ENCODE peak calls at places on chromosomes 4 and X, in ten cellular contexts. One of them, this sample, is unnamed.

GRCh38 chrX:65601530-65602281 is 65.7 kb upstream of the MSN start:
- DNase-seq in fibroblast of pulmonary artery: peak; percentile 96
- DNase-seq in Calu3: peak; percentile 39
- DNase-seq in PC-9: no peak
- DNase-seq in tibial artery: peak; percentile 88
- DNase-seq in cardiac fibroblast: peak; percentile 94
- DNase-seq in A549: no peak
- DNase-seq in astrocyte of the spinal cord: peak; percentile 85
- DNase-seq in GM13977: no peak
- DNase-seq in HL-60: peak; percentile 55
- DNase-seq in this sample: peak; percentile 37

GRCh38 chrX:6448003-6448402 is 86.9 kb downstream of the VCX3A start:
- DNase-seq in fibroblast of pulmonary artery: no peak
- DNase-seq in PC-9: no peak
- DNase-seq in astrocyte of the spinal cord: peak; percentile 22
- DNase-seq in GM13977: no peak
- DNase-seq in cardiac fibroblast: no peak
- DNase-seq in A549: no peak
- DNase-seq in Calu3: no peak
- DNase-seq in tibial artery: no peak
- DNase-seq in HL-60: no peak
- DNase-seq in this sample: no peak

GRCh38 chr4:14920759-14921313 is 81.4 kb upstream of the CPEB2 start:
- DNase-seq in A549: no peak
- DNase-seq in PC-9: no peak
- DNase-seq in tibial artery: no peak
- DNase-seq in cardiac fibroblast: no peak
- DNase-seq in astrocyte of the spinal cord: no peak
- DNase-seq in Calu3: no peak
- DNase-seq in HL-60: no peak
- DNase-seq in GM13977: no peak
- DNase-seq in fibroblast of pulmonary artery: no peak
- DNase-seq in this sample: no peak

GRCh38 chr4:122819708-122820449 is 6.8 kb upstream of the FGF2 start:
- DNase-seq in PC-9: no peak
- DNase-seq in cardiac fibroblast: no peak
- DNase-seq in A549: no peak
- DNase-seq in fibroblast of pulmonary artery: peak; percentile 48
- DNase-seq in tibial artery: no peak
- DNase-seq in astrocyte of the spinal cord: no peak
- DNase-seq in HL-60: no peak
- DNase-seq in Calu3: no peak
- DNase-seq in GM13977: no peak
- DNase-seq in this sample: no peak

GRCh38 chr4:42306221-42307109 is 90.8 kb upstream of the SHISA3 start:
- DNase-seq in PC-9: no peak
- DNase-seq in astrocyte of the spinal cord: no peak
- DNase-seq in GM13977: no peak
- DNase-seq in tibial artery: peak; percentile 46
- DNase-seq in Calu3: no peak
- DNase-seq in fibroblast of pulmonary artery: peak; percentile 19
- DNase-seq in cardiac fibroblast: peak; percentile 47
- DNase-seq in HL-60: no peak
- DNase-seq in A549: no peak
- DNase-seq in this sample: no peak

GRCh38 chrX:111671668-111672067 is 9.3 kb upstream of the ALG13 start:
- DNase-seq in PC-9: no peak
- DNase-seq in cardiac fibroblast: peak; percentile 40
- DNase-seq in fibroblast of pulmonary artery: peak; percentile 48
- DNase-seq in tibial artery: no peak
- DNase-seq in astrocyte of the spinal cord: no peak
- DNase-seq in Calu3: no peak
- DNase-seq in HL-60: no peak
- DNase-seq in A549: no peak
- DNase-seq in GM13977: no peak
- DNase-seq in this sample: no peak

GRCh38 chr4:6011686-6012085 is 6.5 kb downstream of the C4orf50 start:
- DNase-seq in GM13977: no peak
- DNase-seq in cardiac fibroblast: no peak
- DNase-seq in HL-60: no peak
- DNase-seq in PC-9: peak; percentile 10
- DNase-seq in Calu3: peak; percentile 8
- DNase-seq in fibroblast of pulmonary artery: no peak
- DNase-seq in tibial artery: no peak
- DNase-seq in A549: no peak
- DNase-seq in astrocyte of the spinal cord: no peak
- DNase-seq in this sample: no peak

GRCh38 chr4:86594559-86595425 is 677 bp downstream of the PTPN13 start:
- DNase-seq in GM13977: peak; percentile 37
- DNase-seq in A549: peak; percentile 21
- DNase-seq in tibial artery: peak; percentile 45
- DNase-seq in Calu3: peak; percentile 31
- DNase-seq in astrocyte of the spinal cord: peak; percentile 88
- DNase-seq in PC-9: peak; percentile 25
- DNase-seq in fibroblast of pulmonary artery: peak; percentile 75
- DNase-seq in cardiac fibroblast: peak; percentile 77
- DNase-seq in HL-60: no peak
- DNase-seq in this sample: no peak

GRCh38 chr4:119858176-119858575 is 208.5 kb downstream of the MAD2L1 start:
- DNase-seq in tibial artery: no peak
- DNase-seq in cardiac fibroblast: no peak
- DNase-seq in fibroblast of pulmonary artery: no peak
- DNase-seq in PC-9: no peak
- DNase-seq in GM13977: no peak
- DNase-seq in A549: no peak
- DNase-seq in Calu3: no peak
- DNase-seq in HL-60: no peak
- DNase-seq in astrocyte of the spinal cord: no peak
- DNase-seq in this sample: no peak

GRCh38 chrX:119272882-119273806 is 37.1 kb downstream of the PGRMC1 start:
- DNase-seq in PC-9: no peak
- DNase-seq in Calu3: peak; percentile 2
- DNase-seq in tibial artery: no peak
- DNase-seq in A549: no peak
- DNase-seq in fibroblast of pulmonary artery: peak; percentile 51
- DNase-seq in HL-60: no peak
- DNase-seq in GM13977: no peak
- DNase-seq in cardiac fibroblast: peak; percentile 51
- DNase-seq in astrocyte of the spinal cord: peak; percentile 40
- DNase-seq in this sample: peak; percentile 17

GRCh38 chr4:179607003-179607402 is 2164.8 kb upstream of the AGA start:
- DNase-seq in tibial artery: no peak
- DNase-seq in GM13977: peak; percentile 8
- DNase-seq in HL-60: no peak
- DNase-seq in fibroblast of pulmonary artery: no peak
- DNase-seq in cardiac fibroblast: no peak
- DNase-seq in Calu3: no peak
- DNase-seq in A549: no peak
- DNase-seq in PC-9: no peak
- DNase-seq in astrocyte of the spinal cord: no peak
- DNase-seq in this sample: no peak

DNA sequence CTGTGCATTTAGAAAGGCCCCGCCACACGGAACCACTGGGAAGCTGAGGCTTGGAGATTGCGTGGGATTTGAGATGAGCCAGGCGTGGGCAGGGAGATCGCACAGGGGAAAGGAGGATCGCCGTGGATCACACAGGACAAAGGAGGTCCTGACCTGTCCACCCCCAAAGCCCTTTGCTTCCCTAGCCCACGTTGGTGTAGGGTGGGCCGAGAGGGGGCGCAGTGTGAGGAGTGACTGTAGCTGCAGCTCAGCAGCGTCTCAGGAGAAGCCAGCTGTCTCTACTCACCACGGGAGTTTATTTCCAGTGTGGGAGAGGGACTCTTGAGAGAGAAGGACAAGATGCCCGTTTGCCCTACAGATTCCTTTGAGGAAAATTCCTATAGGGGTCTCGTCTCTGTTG is 62.1 kb downstream of the TBL1X start:
- DNase-seq in GM13977: no peak
- DNase-seq in HL-60: no peak
- DNase-seq in A549: no peak
- DNase-seq in Calu3: no peak
- DNase-seq in PC-9: no peak
- DNase-seq in astrocyte of the spinal cord: no peak
- DNase-seq in fibroblast of pulmonary artery: no peak
- DNase-seq in tibial artery: no peak
- DNase-seq in cardiac fibroblast: no peak
- DNase-seq in this sample: no peak
- TF ChIP-seq CTCF in GM13977: no peak
- TF ChIP-seq CTCF in HL-60: no peak
- TF ChIP-seq CTCF in A549: no peak
- TF ChIP-seq CTCF in Calu3: no peak
- TF ChIP-seq CTCF in PC-9: no peak
- TF ChIP-seq CTCF in astrocyte of the spinal cord: no peak
- TF ChIP-seq CTCF in fibroblast of pulmonary artery: no peak
- TF ChIP-seq CTCF in tibial artery: no peak
- TF ChIP-seq CTCF in cardiac fibroblast: no peak
- TF ChIP-seq CTCF in this sample: no peak

GRCh38 chrX:48854898-48855297 is 19.5 kb upstream of the PCSK1N start:
- DNase-seq in astrocyte of the spinal cord: no peak
- DNase-seq in HL-60: no peak
- DNase-seq in cardiac fibroblast: peak; percentile 3
- DNase-seq in fibroblast of pulmonary artery: peak; percentile 3
- DNase-seq in Calu3: peak; percentile 27
- DNase-seq in PC-9: no peak
- DNase-seq in tibial artery: no peak
- DNase-seq in GM13977: no peak
- DNase-seq in A549: no peak
- DNase-seq in this sample: no peak
- TF ChIP-seq CTCF in astrocyte of the spinal cord: peak; percentile 40
- TF ChIP-seq CTCF in HL-60: no peak
- TF ChIP-seq CTCF in cardiac fibroblast: peak; percentile 46
- TF ChIP-seq CTCF in fibroblast of pulmonary artery: peak; percentile 29
- TF ChIP-seq CTCF in Calu3: peak; percentile 46
- TF ChIP-seq CTCF in PC-9: no peak
- TF ChIP-seq CTCF in tibial artery: no peak
- TF ChIP-seq CTCF in GM13977: no peak
- TF ChIP-seq CTCF in A549: peak; percentile 34
- TF ChIP-seq CTCF in this sample: no peak

GRCh38 chr4:139658983-139659382 is 6.6 kb upstream of the MGST2 start:
- DNase-seq in tibial artery: no peak
- DNase-seq in PC-9: no peak
- DNase-seq in cardiac fibroblast: no peak
- DNase-seq in A549: no peak
- DNase-seq in astrocyte of the spinal cord: no peak
- DNase-seq in GM13977: no peak
- DNase-seq in Calu3: no peak
- DNase-seq in HL-60: no peak
- DNase-seq in fibroblast of pulmonary artery: no peak
- DNase-seq in this sample: no peak

GRCh38 chr4:139658185-139658584 is 7.4 kb upstream of the MGST2 start:
- DNase-seq in A549: no peak
- DNase-seq in PC-9: no peak
- DNase-seq in tibial artery: no peak
- DNase-seq in GM13977: no peak
- DNase-seq in cardiac fibroblast: no peak
- DNase-seq in HL-60: no peak
- DNase-seq in fibroblast of pulmonary artery: peak; percentile 9
- DNase-seq in astrocyte of the spinal cord: no peak
- DNase-seq in Calu3: no peak
- DNase-seq in this sample: no peak

GRCh38 chr4:139655116-139655515 is 10.5 kb upstream of the MGST2 start:
- DNase-seq in fibroblast of pulmonary artery: peak; percentile 82
- DNase-seq in HL-60: no peak
- DNase-seq in astrocyte of the spinal cord: peak; percentile 40
- DNase-seq in A549: no peak
- DNase-seq in GM13977: no peak
- DNase-seq in PC-9: no peak
- DNase-seq in cardiac fibroblast: peak; percentile 83
- DNase-seq in Calu3: no peak
- DNase-seq in tibial artery: no peak
- DNase-seq in this sample: no peak

GRCh38 chr4:139654516-139654915 is 11.1 kb upstream of the MGST2 start:
- DNase-seq in A549: no peak
- DNase-seq in Calu3: no peak
- DNase-seq in fibroblast of pulmonary artery: no peak
- DNase-seq in astrocyte of the spinal cord: no peak
- DNase-seq in tibial artery: no peak
- DNase-seq in PC-9: no peak
- DNase-seq in HL-60: no peak
- DNase-seq in cardiac fibroblast: no peak
- DNase-seq in GM13977: no peak
- DNase-seq in this sample: no peak

DNA sequence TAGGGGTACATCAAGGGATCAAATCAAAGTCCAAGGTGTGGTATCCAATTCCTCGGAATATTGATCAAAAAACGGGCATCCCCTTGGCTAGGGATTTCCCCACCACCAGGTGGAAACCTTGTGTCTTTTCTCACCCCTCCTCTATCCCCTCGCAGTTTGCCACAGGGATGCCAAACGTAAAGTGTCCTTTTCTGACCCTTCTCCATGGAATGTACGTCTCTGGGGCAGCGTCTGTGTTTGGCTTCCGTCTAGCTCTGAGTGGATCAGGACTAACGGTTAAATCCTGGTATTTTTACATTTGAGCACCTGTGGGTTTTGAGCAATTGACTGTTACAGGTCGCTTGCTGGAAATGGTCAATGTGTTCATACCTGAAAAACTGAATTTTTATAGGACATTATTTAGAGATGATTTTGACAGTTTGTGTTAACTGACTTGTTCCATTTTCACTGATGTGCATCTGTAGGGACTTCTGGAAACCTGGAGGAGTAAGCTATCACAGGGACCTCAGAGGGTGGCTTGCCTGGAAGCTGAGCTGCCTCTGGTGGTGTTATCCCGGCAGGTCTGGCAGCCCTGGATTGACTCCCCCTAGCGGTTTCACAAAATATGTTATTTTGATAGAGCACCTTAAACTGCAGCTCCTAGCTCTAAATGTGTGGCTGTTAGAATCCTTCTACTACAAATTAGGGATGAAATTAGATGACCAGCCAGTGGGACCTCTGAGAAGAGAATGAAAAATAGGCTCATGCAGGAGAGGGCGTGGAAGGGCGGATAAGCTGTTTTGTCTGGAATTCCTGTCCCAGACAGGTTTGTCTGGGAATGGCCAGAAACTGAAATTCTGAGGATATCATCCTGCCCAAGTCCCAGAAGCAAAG is 8.8 kb upstream of the MGST2 start:
- DNase-seq in astrocyte of the spinal cord: peak; percentile 79
- DNase-seq in GM13977: peak; percentile 47
- DNase-seq in Calu3: peak; percentile 59
- DNase-seq in A549: peak; percentile 56
- DNase-seq in cardiac fibroblast: peak; percentile 84
- DNase-seq in PC-9: peak; percentile 53
- DNase-seq in fibroblast of pulmonary artery: peak; percentile 84
- DNase-seq in HL-60: peak; percentile 61
- DNase-seq in tibial artery: no peak
- DNase-seq in this sample: peak; percentile 37
- TF ChIP-seq CTCF in astrocyte of the spinal cord: peak; percentile 88
- TF ChIP-seq CTCF in GM13977: peak; percentile 61
- TF ChIP-seq CTCF in Calu3: peak; percentile 47
- TF ChIP-seq CTCF in A549: peak; percentile 54
- TF ChIP-seq CTCF in cardiac fibroblast: peak; percentile 96
- TF ChIP-seq CTCF in PC-9: peak; percentile 85
- TF ChIP-seq CTCF in fibroblast of pulmonary artery: peak; percentile 98
- TF ChIP-seq CTCF in HL-60: peak; percentile 86
- TF ChIP-seq CTCF in tibial artery: peak; percentile 78
- TF ChIP-seq CTCF in this sample: peak; percentile 76

DNA sequence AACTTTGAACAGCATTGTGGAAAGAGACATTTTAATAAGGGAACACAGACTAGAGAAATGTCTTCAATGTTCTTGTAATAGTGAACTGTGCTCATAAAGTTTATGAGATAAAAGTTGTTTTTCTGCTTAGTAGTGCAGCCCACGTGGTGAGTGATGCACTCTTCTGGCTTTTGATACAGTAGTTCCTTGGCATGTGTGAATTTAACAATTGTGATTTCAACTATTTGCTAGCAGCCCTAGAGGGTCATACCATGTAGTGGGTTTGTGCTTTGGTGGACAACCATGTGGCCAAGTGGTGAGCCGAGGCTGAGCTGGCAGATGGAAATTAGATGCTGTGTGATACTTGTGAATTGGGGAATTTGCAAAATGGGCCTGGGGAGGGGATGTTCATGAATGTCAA is 116.2 kb upstream of the SLC4A4 start:
- DNase-seq in astrocyte of the spinal cord: no peak
- DNase-seq in Calu3: no peak
- DNase-seq in GM13977: no peak
- DNase-seq in fibroblast of pulmonary artery: no peak
- DNase-seq in A549: no peak
- DNase-seq in PC-9: no peak
- DNase-seq in cardiac fibroblast: no peak
- DNase-seq in HL-60: no peak
- DNase-seq in tibial artery: no peak
- DNase-seq in this sample: no peak
- TF ChIP-seq CTCF in astrocyte of the spinal cord: no peak
- TF ChIP-seq CTCF in Calu3: no peak
- TF ChIP-seq CTCF in GM13977: no peak
- TF ChIP-seq CTCF in fibroblast of pulmonary artery: no peak
- TF ChIP-seq CTCF in A549: no peak
- TF ChIP-seq CTCF in PC-9: no peak
- TF ChIP-seq CTCF in cardiac fibroblast: no peak
- TF ChIP-seq CTCF in HL-60: no peak
- TF ChIP-seq CTCF in tibial artery: no peak
- TF ChIP-seq CTCF in this sample: no peak